ENCODE peak calls at places on chromosomes 13 and 19, in five cellular contexts. O is tibial nerve, N is heart left ventricle, D is AG09319, J is ascending aorta. K is an unnamed sample.

GRCh38 chr13:30835442-30835841 is 70.6 kb upstream of the MEDAG start:
- DNase-seq in N (no peak), J (no peak), O (no peak), D (no peak), K (peak)

GRCh38 chr19:29858000-29858596 is 46.3 kb downstream of the CCNE1 start:
- DNase-seq in N (no peak), J (no peak), D (no peak), O (no peak), K (no peak)

GRCh38 chr13:32259116-32259515 is 56.0 kb downstream of the ZAR1L start:
- DNase-seq in J (no peak), N (no peak), D (no peak), O (no peak), K (no peak)

GRCh38 chr13:97015661-97016350 is 21.5 kb upstream of the OXGR1 start:
- DNase-seq in D (no peak), N (no peak), J (no peak), O (no peak), K (no peak)

GRCh38 chr19:19539738-19540703 is 2.0 kb downstream of the CILP2 start:
- DNase-seq in J (no peak), N (peak), D (no peak), O (no peak), K (peak)

GRCh38 chr19:58401825-58402433 is 6.5 kb downstream of the RNF225 start:
- DNase-seq in D (no peak), J (no peak), N (no peak), O (no peak), K (no peak)

GRCh38 chr13:51825165-51825592 is 19.8 kb downstream of the TMEM272 start:
- DNase-seq in N (no peak), D (no peak), J (no peak), O (no peak), K (peak)

GRCh38 chr19:1864480-1865171 is 1.2 kb upstream of the KLF16 start:
- DNase-seq in O (no peak), D (no peak), N (peak), J (no peak), K (no peak)

GRCh38 chr13:32205426-32206096 is 109.6 kb downstream of the ZAR1L start:
- DNase-seq in J (no peak), D (no peak), O (no peak), N (no peak), K (peak)

GRCh38 chr13:113087923-113088690 is 17.5 kb upstream of the F7 start:
- DNase-seq in O (no peak), J (no peak), N (peak), D (no peak), K (no peak)

GRCh38 chr13:68715651-68716050 is 1392.0 kb upstream of the ATXN8OS start:
- DNase-seq in N (no peak), D (no peak), O (no peak), J (no peak), K (no peak)

GRCh38 chr19:37412700-37413099 is 41.8 kb downstream of the ZNF527 start:
- DNase-seq in N (no peak), O (no peak), D (no peak), J (no peak), K (no peak)

GRCh38 chr13:92097337-92097903 is 699.0 kb downstream of the GPC5 start:
- DNase-seq in D (no peak), J (no peak), N (no peak), O (no peak), K (peak)

GRCh38 chr19:53511933-53512374 is 26.0 kb upstream of the ZNF331 start:
- DNase-seq in D (peak), N (peak), O (peak), J (no peak), K (peak)

GRCh38 chr13:42991892-42992584 is at the start of gene EPSTI1:
- DNase-seq in D (no peak), J (no peak), O (peak), N (peak), K (peak)

GRCh38 chr19:29806098-29806866 is 5.5 kb upstream of the CCNE1 start:
- DNase-seq in J (no peak), O (no peak), D (peak), N (peak), K (peak)

GRCh38 chr19:34336781-34337271 is 28.2 kb upstream of the GPI start:
- DNase-seq in O (no peak), J (no peak), N (no peak), D (no peak), K (peak)

GRCh38 chr19:31553112-31553843 is 204.0 kb upstream of the TSHZ3 start:
- DNase-seq in J (no peak), N (no peak), D (no peak), O (peak), K (no peak)

GRCh38 chr13:29969286-29969685 is 118.9 kb upstream of the UBL3 start:
- DNase-seq in O (no peak), J (no peak), D (peak), N (no peak), K (peak)

GRCh38 chr13:48221301-48222190 is 11.5 kb upstream of the ITM2B start:
- DNase-seq in D (no peak), J (no peak), N (no peak), O (no peak), K (peak)

GRCh38 chr13:23183292-23183691 is 2.5 kb downstream of the SGCG start:
- DNase-seq in J (no peak), O (no peak), D (no peak), N (peak), K (no peak)

GRCh38 chr13:21749410-21749809 is 78.5 kb downstream of the FGF9 start:
- DNase-seq in N (no peak), O (no peak), J (no peak), D (no peak), K (peak)

GRCh38 chr13:38180670-38181069 is 169.0 kb upstream of the UFM1 start:
- DNase-seq in O (no peak), D (no peak), J (no peak), N (no peak), K (peak)

GRCh38 chr19:30784850-30785459 is 412.8 kb downstream of the ZNF536 start:
- DNase-seq in J (no peak), O (peak), D (no peak), N (peak), K (peak)

GRCh38 chr13:41428155-41428554 is 29.2 kb upstream of the RGCC start:
- DNase-seq in O (no peak), J (no peak), N (no peak), D (no peak), K (no peak)

GRCh38 chr13:26420282-26420960 is 137.1 kb upstream of the WASF3 start:
- DNase-seq in O (no peak), N (no peak), D (no peak), J (no peak), K (no peak)

GRCh38 chr13:110825516-110825915 is 89.4 kb downstream of the ANKRD10 start:
- DNase-seq in J (no peak), D (no peak), O (no peak), N (no peak), K (no peak)

GRCh38 chr19:46394398-46394797 is 19.0 kb downstream of the CCDC8 start:
- DNase-seq in O (no peak), D (no peak), N (no peak), J (no peak), K (no peak)

GRCh38 chr13:40170982-40171381 is 495.5 kb downstream of the FOXO1 start:
- DNase-seq in D (no peak), O (no peak), J (no peak), N (no peak), K (no peak)

GRCh38 chr19:30406220-30406944 is 34.2 kb downstream of the ZNF536 start:
- DNase-seq in N (peak), D (no peak), J (no peak), O (no peak), K (no peak)

GRCh38 chr19:58054792-58055482 is 4.1 kb upstream of the ZNF135 start:
- DNase-seq in D (no peak), J (no peak), O (no peak), N (peak), K (peak)

GRCh38 chr19:49637865-49638350 is 2.0 kb downstream of the RRAS start:
- DNase-seq in N (peak), O (peak), D (peak), J (peak), K (peak)

GRCh38 chr19:33904681-33905080 is 108.0 kb downstream of the KCTD15 start:
- DNase-seq in D (no peak), N (no peak), O (no peak), J (no peak), K (no peak)

GRCh38 chr13:39506559-39507390 is 96.2 kb downstream of the LHFPL6 start:
- DNase-seq in J (no peak), D (no peak), N (no peak), O (no peak), K (peak)

GRCh38 chr13:65936249-65936648 is 1293.9 kb downstream of the PCDH9 start:
- DNase-seq in D (no peak), O (no peak), N (no peak), J (no peak), K (no peak)

GRCh38 chr13:76129305-76130040 is 493.3 kb downstream of the LMO7 start:
- DNase-seq in D (no peak), J (no peak), N (no peak), O (no peak), K (no peak)

DNA sequence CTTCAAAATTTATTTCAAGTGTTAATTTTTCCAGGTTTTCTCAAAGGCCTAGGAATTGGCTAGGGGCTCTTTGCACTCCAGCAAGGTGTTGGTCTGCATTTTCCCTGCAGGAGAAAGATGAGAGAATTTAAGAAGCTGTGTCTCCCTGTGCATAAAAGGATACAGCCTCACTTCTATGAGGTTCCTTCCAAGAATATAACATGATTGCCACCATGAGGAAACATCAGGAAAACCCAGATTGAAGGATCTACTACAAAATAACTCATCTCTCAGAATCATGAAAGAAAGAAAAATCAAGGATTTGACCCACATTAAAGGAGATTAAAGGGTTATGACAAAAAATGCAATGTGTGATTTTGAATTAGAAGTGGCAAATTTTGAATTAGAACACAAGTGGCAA is 69.9 kb downstream of the RUBCNL start:
- DNase-seq in N (no peak), J (no peak), D (no peak), O (no peak), K (peak)
- TF ChIP-seq CTCF in N (no peak), J (no peak), D (peak), O (no peak), K (peak)

GRCh38 chr19:4007836-4008539 is 452 bp downstream of the PIAS4 start:
- DNase-seq in N (no peak), D (no peak), O (no peak), J (no peak), K (no peak)
- TF ChIP-seq CTCF in N (no peak), D (no peak), O (no peak), J (no peak), K (no peak)

DNA sequence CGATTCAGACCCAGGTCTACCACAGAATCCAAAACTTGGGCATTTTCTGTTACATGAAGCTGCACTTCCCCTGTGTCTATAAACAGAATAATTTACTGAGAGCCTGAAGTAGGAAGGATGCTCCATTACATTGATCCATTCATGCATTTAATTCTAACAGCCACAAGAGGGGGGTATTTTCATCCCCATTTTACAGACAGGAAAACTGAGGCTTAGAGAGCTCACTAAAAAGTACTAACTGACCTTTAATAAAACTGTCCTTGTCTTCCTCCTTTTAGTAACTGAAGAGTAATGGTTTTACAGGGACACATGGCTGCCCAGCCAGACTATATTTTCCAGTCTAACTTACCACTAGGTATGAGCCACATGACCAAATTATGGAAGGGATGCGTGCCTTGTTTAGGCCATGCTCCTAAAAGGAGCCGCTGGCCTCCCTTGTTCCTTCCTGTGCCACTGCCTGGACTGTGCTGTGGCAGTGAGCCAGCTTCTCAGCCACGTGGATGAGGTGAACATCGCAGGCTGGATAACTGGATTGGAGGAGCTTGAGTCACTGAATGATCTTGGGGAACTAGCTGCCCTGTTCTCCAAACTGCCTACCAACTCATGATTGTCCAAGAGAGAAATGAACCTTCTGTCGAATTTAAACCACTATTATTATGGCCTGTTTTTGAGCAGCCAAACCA is 108.3 kb downstream of the DOCK9 start:
- DNase-seq in O (no peak), J (no peak), D (no peak), N (peak), K (no peak)
- TF ChIP-seq CTCF in O (no peak), J (no peak), D (no peak), N (peak), K (peak)

DNA sequence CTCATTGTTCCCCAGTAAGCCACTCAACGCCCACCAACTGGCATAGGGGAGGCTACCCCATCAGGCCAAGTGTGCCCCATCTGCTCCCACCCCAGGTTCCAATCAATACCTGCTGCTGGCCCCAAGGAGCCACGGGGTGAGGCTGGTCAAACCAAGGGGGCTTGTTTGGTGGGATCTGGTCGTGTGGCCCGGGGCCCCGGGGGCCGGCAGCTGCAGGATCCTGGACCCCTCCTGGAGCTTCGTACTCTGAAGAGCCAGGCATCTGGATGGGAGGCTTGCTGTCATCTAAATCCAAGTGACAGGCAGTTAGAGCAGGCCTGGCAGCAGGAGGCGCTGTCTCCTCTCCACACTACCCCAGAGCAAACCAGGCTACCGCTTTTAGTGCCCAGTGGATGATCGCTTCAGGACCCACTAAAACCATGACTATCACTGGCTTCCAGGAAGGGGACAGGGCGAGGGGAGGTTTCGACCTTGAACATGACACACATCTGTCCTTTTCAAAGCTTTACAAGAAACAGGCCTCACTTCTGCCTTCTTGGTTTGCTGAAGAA is 14.2 kb downstream of the CHERP start:
- DNase-seq in N (no peak), O (no peak), J (no peak), D (no peak), K (peak)
- TF ChIP-seq CTCF in N (peak), O (no peak), J (no peak), D (peak), K (peak)

GRCh38 chr19:27975419-27976005 is 1237.4 kb downstream of the UQCRFS1 start:
- DNase-seq in O (no peak), D (no peak), N (no peak), J (no peak), K (no peak)
- TF ChIP-seq CTCF in O (no peak), D (no peak), N (no peak), J (no peak), K (no peak)

GRCh38 chr13:87671824-87672603 is 843 bp downstream of the SLITRK5 start:
- DNase-seq in O (no peak), D (no peak), J (no peak), N (no peak), K (no peak)

GRCh38 chr13:87671031-87671823 is at the start of gene SLITRK5:
- DNase-seq in N (peak), J (peak), O (peak), D (no peak), K (peak)

GRCh38 chr13:87666826-87667225 is 4.3 kb upstream of the SLITRK5 start:
- DNase-seq in J (no peak), O (no peak), D (no peak), N (no peak), K (no peak)

GRCh38 chr13:87667686-87668085 is 3.5 kb upstream of the SLITRK5 start:
- DNase-seq in O (no peak), J (no peak), N (no peak), D (no peak), K (no peak)

DNA sequence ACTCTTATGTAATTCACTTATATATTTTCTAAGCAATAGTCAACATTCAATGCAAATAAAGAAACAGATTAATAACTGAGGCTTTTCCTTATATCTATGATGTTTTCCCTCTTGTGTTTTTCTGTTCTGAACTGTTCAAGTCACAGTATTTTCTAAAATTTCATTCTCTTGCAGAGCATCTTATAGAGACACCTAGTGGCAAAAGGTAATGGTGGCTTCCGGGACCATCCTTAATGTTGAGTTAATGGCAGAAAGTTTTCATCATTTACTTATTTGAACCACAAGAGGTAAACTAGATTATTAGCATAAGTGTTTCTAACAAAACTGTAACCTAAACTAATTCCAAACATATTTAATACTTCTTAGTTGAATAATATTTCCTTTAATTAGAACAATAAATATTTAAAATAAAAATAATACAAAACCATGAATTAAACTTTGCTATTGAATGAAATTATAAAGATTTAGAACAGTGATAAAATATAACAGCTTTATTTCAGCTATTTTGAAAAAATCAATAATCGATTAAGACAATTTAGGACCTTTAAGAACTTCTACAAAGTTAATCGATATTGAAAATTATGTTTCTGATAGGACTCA is 1.7 kb upstream of the SLITRK5 start:
- DNase-seq in D (no peak), O (no peak), J (no peak), N (no peak), K (peak)
- TF ChIP-seq CTCF in D (peak), O (peak), J (no peak), N (peak), K (peak)

DNA sequence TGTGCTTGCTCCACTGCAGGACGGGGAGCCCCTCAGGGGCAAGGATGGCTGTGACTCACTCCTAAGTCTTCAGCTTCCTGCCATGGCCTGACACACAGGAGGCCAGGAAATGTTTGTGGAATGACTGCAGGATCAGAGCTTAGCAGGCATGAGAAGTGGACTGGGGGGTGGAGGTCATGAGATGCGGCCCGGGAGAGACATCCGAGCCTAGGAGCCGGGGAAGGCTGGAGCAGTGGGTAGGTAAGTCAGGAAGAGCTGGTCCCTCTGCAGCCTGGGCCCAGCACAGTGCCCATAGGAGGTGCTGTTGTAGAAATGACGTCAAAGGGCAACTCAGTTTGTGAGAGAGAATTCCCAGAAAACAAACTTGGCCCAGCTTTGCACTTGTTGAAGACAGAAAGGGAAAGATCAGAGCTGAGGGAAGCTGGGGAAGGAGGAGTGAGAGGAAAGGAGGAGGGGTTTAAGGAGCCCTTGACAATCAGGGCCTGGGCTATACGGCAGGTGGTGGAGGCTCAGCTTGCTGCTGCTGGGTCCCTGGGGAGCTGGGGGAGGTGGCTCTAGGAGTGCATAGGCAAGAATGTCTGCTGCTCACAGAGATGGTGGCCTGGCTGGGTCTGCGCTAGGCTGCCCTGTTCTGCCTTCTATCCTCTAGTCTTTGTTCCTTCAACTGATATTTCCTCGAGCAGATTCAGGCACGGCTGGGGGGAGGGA is 18.5 kb downstream of the POU2F2 start:
- DNase-seq in J (peak), D (peak), O (no peak), N (peak), K (peak)
- TF ChIP-seq CTCF in J (no peak), D (peak), O (no peak), N (no peak), K (peak)

GRCh38 chr19:40908981-40909380 is 26.9 kb upstream of the CYP2A7 start:
- DNase-seq in N (no peak), O (no peak), J (no peak), D (peak), K (peak)
- TF ChIP-seq CTCF in N (peak), O (no peak), J (no peak), D (peak), K (peak)

GRCh38 chr19:51703655-51704515 is 10.8 kb downstream of the SPACA6 start:
- DNase-seq in O (peak), N (peak), D (peak), J (peak), K (peak)
- TF ChIP-seq CTCF in O (peak), N (peak), D (peak), J (peak), K (peak)

GRCh38 chr19:43430142-43430710 is 15.5 kb downstream of the TEX101 start:
- DNase-seq in N (no peak), D (no peak), O (no peak), J (no peak), K (no peak)
- TF ChIP-seq CTCF in N (no peak), D (peak), O (no peak), J (no peak), K (no peak)

K was measured in fibroblast of villous mesenchyme.